ENCODE peak calls at places on chromosomes 2 and 18, in nine cellular contexts. One of them, this sample, is unnamed.

GRCh38 chr2:206154197-206154596 is 5.0 kb downstream of the NDUFS1 start:
- DNase-seq in T-cell: no peak
- DNase-seq in GM04504: no peak
- DNase-seq in stimulated activated CD4-positive, alpha-beta T cell treated with anti-CD3 and anti-CD28 coated beads, Interleukin-1b, Interleukin-23, amount 100 ng/mL, for 4 hours: no peak
- DNase-seq in T-helper 2 cell: no peak
- DNase-seq in activated T-cell treated with anti-CD3 and anti-CD28 coated beads, Interleukin-2, amount 50 U/mL, for 1 hour: no peak
- DNase-seq in activated naive CD8-positive, alpha-beta T cell treated with anti-CD3 and anti-CD28 coated beads for 36 hours: no peak
- DNase-seq in CD4-positive, CD25-positive, alpha-beta regulatory T cell: no peak
- DNase-seq in stimulated activated naive CD8-positive, alpha-beta T cell treated with anti-CD3 and anti-CD28 coated beads, Interleukin-15, amount 100 ng/mL, for 72 hours: no peak
- DNase-seq in this sample: peak; percentile 38

GRCh38 chr2:32732135-32732534 is 104.3 kb downstream of the TTC27 start:
- DNase-seq in activated naive CD8-positive, alpha-beta T cell treated with anti-CD3 and anti-CD28 coated beads for 36 hours: no peak
- DNase-seq in stimulated activated CD4-positive, alpha-beta T cell treated with anti-CD3 and anti-CD28 coated beads, Interleukin-1b, Interleukin-23, amount 100 ng/mL, for 4 hours: no peak
- DNase-seq in GM04504: no peak
- DNase-seq in activated T-cell treated with anti-CD3 and anti-CD28 coated beads, Interleukin-2, amount 50 U/mL, for 1 hour: no peak
- DNase-seq in T-helper 2 cell: no peak
- DNase-seq in stimulated activated naive CD8-positive, alpha-beta T cell treated with anti-CD3 and anti-CD28 coated beads, Interleukin-15, amount 100 ng/mL, for 72 hours: no peak
- DNase-seq in CD4-positive, CD25-positive, alpha-beta regulatory T cell: no peak
- DNase-seq in T-cell: no peak
- DNase-seq in this sample: no peak

GRCh38 chr2:145060876-145061275 is 541.0 kb upstream of the ZEB2 start:
- DNase-seq in CD4-positive, CD25-positive, alpha-beta regulatory T cell: no peak
- DNase-seq in activated T-cell treated with anti-CD3 and anti-CD28 coated beads, Interleukin-2, amount 50 U/mL, for 1 hour: no peak
- DNase-seq in activated naive CD8-positive, alpha-beta T cell treated with anti-CD3 and anti-CD28 coated beads for 36 hours: no peak
- DNase-seq in T-helper 2 cell: no peak
- DNase-seq in T-cell: no peak
- DNase-seq in GM04504: no peak
- DNase-seq in stimulated activated naive CD8-positive, alpha-beta T cell treated with anti-CD3 and anti-CD28 coated beads, Interleukin-15, amount 100 ng/mL, for 72 hours: no peak
- DNase-seq in stimulated activated CD4-positive, alpha-beta T cell treated with anti-CD3 and anti-CD28 coated beads, Interleukin-1b, Interleukin-23, amount 100 ng/mL, for 4 hours: no peak
- DNase-seq in this sample: peak; percentile 94

GRCh38 chr2:177254433-177255226 is 9.9 kb downstream of the NFE2L2 start:
- DNase-seq in activated naive CD8-positive, alpha-beta T cell treated with anti-CD3 and anti-CD28 coated beads for 36 hours: no peak
- DNase-seq in T-cell: no peak
- DNase-seq in T-helper 2 cell: no peak
- DNase-seq in stimulated activated naive CD8-positive, alpha-beta T cell treated with anti-CD3 and anti-CD28 coated beads, Interleukin-15, amount 100 ng/mL, for 72 hours: no peak
- DNase-seq in CD4-positive, CD25-positive, alpha-beta regulatory T cell: no peak
- DNase-seq in activated T-cell treated with anti-CD3 and anti-CD28 coated beads, Interleukin-2, amount 50 U/mL, for 1 hour: no peak
- DNase-seq in stimulated activated CD4-positive, alpha-beta T cell treated with anti-CD3 and anti-CD28 coated beads, Interleukin-1b, Interleukin-23, amount 100 ng/mL, for 4 hours: no peak
- DNase-seq in GM04504: no peak
- DNase-seq in this sample: no peak

GRCh38 chr18:77140439-77141109 is 8.0 kb upstream of the MBP start:
- DNase-seq in CD4-positive, CD25-positive, alpha-beta regulatory T cell: peak; percentile 60
- DNase-seq in GM04504: no peak
- DNase-seq in T-cell: peak; percentile 37
- DNase-seq in T-helper 2 cell: no peak
- DNase-seq in activated naive CD8-positive, alpha-beta T cell treated with anti-CD3 and anti-CD28 coated beads for 36 hours: no peak
- DNase-seq in stimulated activated CD4-positive, alpha-beta T cell treated with anti-CD3 and anti-CD28 coated beads, Interleukin-1b, Interleukin-23, amount 100 ng/mL, for 4 hours: no peak
- DNase-seq in stimulated activated naive CD8-positive, alpha-beta T cell treated with anti-CD3 and anti-CD28 coated beads, Interleukin-15, amount 100 ng/mL, for 72 hours: no peak
- DNase-seq in activated T-cell treated with anti-CD3 and anti-CD28 coated beads, Interleukin-2, amount 50 U/mL, for 1 hour: peak; percentile 51
- DNase-seq in this sample: no peak

GRCh38 chr18:58605027-58606020 is 23.6 kb downstream of the ALPK2 start:
- DNase-seq in stimulated activated CD4-positive, alpha-beta T cell treated with anti-CD3 and anti-CD28 coated beads, Interleukin-1b, Interleukin-23, amount 100 ng/mL, for 4 hours: peak; percentile 37
- DNase-seq in T-helper 2 cell: no peak
- DNase-seq in GM04504: no peak
- DNase-seq in activated naive CD8-positive, alpha-beta T cell treated with anti-CD3 and anti-CD28 coated beads for 36 hours: peak; percentile 49
- DNase-seq in stimulated activated naive CD8-positive, alpha-beta T cell treated with anti-CD3 and anti-CD28 coated beads, Interleukin-15, amount 100 ng/mL, for 72 hours: peak; percentile 64
- DNase-seq in CD4-positive, CD25-positive, alpha-beta regulatory T cell: no peak
- DNase-seq in activated T-cell treated with anti-CD3 and anti-CD28 coated beads, Interleukin-2, amount 50 U/mL, for 1 hour: no peak
- DNase-seq in T-cell: no peak
- DNase-seq in this sample: peak; percentile 29

GRCh38 chr2:216829533-216829932 is 30.3 kb downstream of the TNP1 start:
- DNase-seq in GM04504: peak; percentile 14
- DNase-seq in stimulated activated naive CD8-positive, alpha-beta T cell treated with anti-CD3 and anti-CD28 coated beads, Interleukin-15, amount 100 ng/mL, for 72 hours: no peak
- DNase-seq in stimulated activated CD4-positive, alpha-beta T cell treated with anti-CD3 and anti-CD28 coated beads, Interleukin-1b, Interleukin-23, amount 100 ng/mL, for 4 hours: no peak
- DNase-seq in CD4-positive, CD25-positive, alpha-beta regulatory T cell: no peak
- DNase-seq in activated naive CD8-positive, alpha-beta T cell treated with anti-CD3 and anti-CD28 coated beads for 36 hours: no peak
- DNase-seq in activated T-cell treated with anti-CD3 and anti-CD28 coated beads, Interleukin-2, amount 50 U/mL, for 1 hour: no peak
- DNase-seq in T-helper 2 cell: no peak
- DNase-seq in T-cell: no peak
- DNase-seq in this sample: peak; percentile 68

GRCh38 chr2:195561205-195562032 is 95.6 kb upstream of the SLC39A10 start:
- DNase-seq in T-cell: no peak
- DNase-seq in stimulated activated naive CD8-positive, alpha-beta T cell treated with anti-CD3 and anti-CD28 coated beads, Interleukin-15, amount 100 ng/mL, for 72 hours: no peak
- DNase-seq in T-helper 2 cell: no peak
- DNase-seq in stimulated activated CD4-positive, alpha-beta T cell treated with anti-CD3 and anti-CD28 coated beads, Interleukin-1b, Interleukin-23, amount 100 ng/mL, for 4 hours: no peak
- DNase-seq in GM04504: peak; percentile 84
- DNase-seq in CD4-positive, CD25-positive, alpha-beta regulatory T cell: no peak
- DNase-seq in activated naive CD8-positive, alpha-beta T cell treated with anti-CD3 and anti-CD28 coated beads for 36 hours: no peak
- DNase-seq in activated T-cell treated with anti-CD3 and anti-CD28 coated beads, Interleukin-2, amount 50 U/mL, for 1 hour: no peak
- DNase-seq in this sample: peak; percentile 46

GRCh38 chr18:5059540-5060032 is 137.5 kb downstream of the AKAIN1 start:
- DNase-seq in T-cell: no peak
- DNase-seq in CD4-positive, CD25-positive, alpha-beta regulatory T cell: no peak
- DNase-seq in stimulated activated CD4-positive, alpha-beta T cell treated with anti-CD3 and anti-CD28 coated beads, Interleukin-1b, Interleukin-23, amount 100 ng/mL, for 4 hours: no peak
- DNase-seq in stimulated activated naive CD8-positive, alpha-beta T cell treated with anti-CD3 and anti-CD28 coated beads, Interleukin-15, amount 100 ng/mL, for 72 hours: no peak
- DNase-seq in GM04504: no peak
- DNase-seq in activated naive CD8-positive, alpha-beta T cell treated with anti-CD3 and anti-CD28 coated beads for 36 hours: no peak
- DNase-seq in T-helper 2 cell: no peak
- DNase-seq in activated T-cell treated with anti-CD3 and anti-CD28 coated beads, Interleukin-2, amount 50 U/mL, for 1 hour: no peak
- DNase-seq in this sample: no peak

GRCh38 chr2:171522804-171523338 is 597 bp downstream of the CYBRD1 start:
- DNase-seq in stimulated activated naive CD8-positive, alpha-beta T cell treated with anti-CD3 and anti-CD28 coated beads, Interleukin-15, amount 100 ng/mL, for 72 hours: no peak
- DNase-seq in GM04504: no peak
- DNase-seq in activated naive CD8-positive, alpha-beta T cell treated with anti-CD3 and anti-CD28 coated beads for 36 hours: peak; percentile 30
- DNase-seq in T-helper 2 cell: no peak
- DNase-seq in activated T-cell treated with anti-CD3 and anti-CD28 coated beads, Interleukin-2, amount 50 U/mL, for 1 hour: no peak
- DNase-seq in CD4-positive, CD25-positive, alpha-beta regulatory T cell: no peak
- DNase-seq in T-cell: no peak
- DNase-seq in stimulated activated CD4-positive, alpha-beta T cell treated with anti-CD3 and anti-CD28 coated beads, Interleukin-1b, Interleukin-23, amount 100 ng/mL, for 4 hours: no peak
- DNase-seq in this sample: no peak

GRCh38 chr2:104857262-104858221 is 3.6 kb downstream of the POU3F3 start:
- DNase-seq in activated naive CD8-positive, alpha-beta T cell treated with anti-CD3 and anti-CD28 coated beads for 36 hours: no peak
- DNase-seq in stimulated activated CD4-positive, alpha-beta T cell treated with anti-CD3 and anti-CD28 coated beads, Interleukin-1b, Interleukin-23, amount 100 ng/mL, for 4 hours: no peak
- DNase-seq in stimulated activated naive CD8-positive, alpha-beta T cell treated with anti-CD3 and anti-CD28 coated beads, Interleukin-15, amount 100 ng/mL, for 72 hours: no peak
- DNase-seq in activated T-cell treated with anti-CD3 and anti-CD28 coated beads, Interleukin-2, amount 50 U/mL, for 1 hour: no peak
- DNase-seq in T-helper 2 cell: no peak
- DNase-seq in CD4-positive, CD25-positive, alpha-beta regulatory T cell: no peak
- DNase-seq in GM04504: no peak
- DNase-seq in T-cell: no peak
- DNase-seq in this sample: no peak

GRCh38 chr2:144372484-144373195 is 147.3 kb downstream of the ZEB2 start:
- DNase-seq in activated T-cell treated with anti-CD3 and anti-CD28 coated beads, Interleukin-2, amount 50 U/mL, for 1 hour: no peak
- DNase-seq in T-cell: no peak
- DNase-seq in CD4-positive, CD25-positive, alpha-beta regulatory T cell: no peak
- DNase-seq in activated naive CD8-positive, alpha-beta T cell treated with anti-CD3 and anti-CD28 coated beads for 36 hours: no peak
- DNase-seq in stimulated activated CD4-positive, alpha-beta T cell treated with anti-CD3 and anti-CD28 coated beads, Interleukin-1b, Interleukin-23, amount 100 ng/mL, for 4 hours: no peak
- DNase-seq in T-helper 2 cell: no peak
- DNase-seq in stimulated activated naive CD8-positive, alpha-beta T cell treated with anti-CD3 and anti-CD28 coated beads, Interleukin-15, amount 100 ng/mL, for 72 hours: no peak
- DNase-seq in GM04504: no peak
- DNase-seq in this sample: no peak

GRCh38 chr2:203739351-203739750 is 32.9 kb downstream of the CD28 start:
- DNase-seq in activated naive CD8-positive, alpha-beta T cell treated with anti-CD3 and anti-CD28 coated beads for 36 hours: no peak
- DNase-seq in activated T-cell treated with anti-CD3 and anti-CD28 coated beads, Interleukin-2, amount 50 U/mL, for 1 hour: no peak
- DNase-seq in stimulated activated CD4-positive, alpha-beta T cell treated with anti-CD3 and anti-CD28 coated beads, Interleukin-1b, Interleukin-23, amount 100 ng/mL, for 4 hours: no peak
- DNase-seq in stimulated activated naive CD8-positive, alpha-beta T cell treated with anti-CD3 and anti-CD28 coated beads, Interleukin-15, amount 100 ng/mL, for 72 hours: no peak
- DNase-seq in CD4-positive, CD25-positive, alpha-beta regulatory T cell: no peak
- DNase-seq in T-cell: no peak
- DNase-seq in GM04504: no peak
- DNase-seq in T-helper 2 cell: no peak
- DNase-seq in this sample: no peak

GRCh38 chr18:74682998-74683311 is 85.3 kb downstream of the ZNF407 start:
- DNase-seq in activated T-cell treated with anti-CD3 and anti-CD28 coated beads, Interleukin-2, amount 50 U/mL, for 1 hour: no peak
- DNase-seq in CD4-positive, CD25-positive, alpha-beta regulatory T cell: no peak
- DNase-seq in stimulated activated CD4-positive, alpha-beta T cell treated with anti-CD3 and anti-CD28 coated beads, Interleukin-1b, Interleukin-23, amount 100 ng/mL, for 4 hours: no peak
- DNase-seq in GM04504: peak; percentile 21
- DNase-seq in T-helper 2 cell: no peak
- DNase-seq in stimulated activated naive CD8-positive, alpha-beta T cell treated with anti-CD3 and anti-CD28 coated beads, Interleukin-15, amount 100 ng/mL, for 72 hours: no peak
- DNase-seq in T-cell: no peak
- DNase-seq in activated naive CD8-positive, alpha-beta T cell treated with anti-CD3 and anti-CD28 coated beads for 36 hours: no peak
- DNase-seq in this sample: no peak

GRCh38 chr2:109335586-109336266 is 206.7 kb downstream of the SH3RF3 start:
- DNase-seq in activated T-cell treated with anti-CD3 and anti-CD28 coated beads, Interleukin-2, amount 50 U/mL, for 1 hour: no peak
- DNase-seq in stimulated activated naive CD8-positive, alpha-beta T cell treated with anti-CD3 and anti-CD28 coated beads, Interleukin-15, amount 100 ng/mL, for 72 hours: no peak
- DNase-seq in T-helper 2 cell: no peak
- DNase-seq in T-cell: no peak
- DNase-seq in activated naive CD8-positive, alpha-beta T cell treated with anti-CD3 and anti-CD28 coated beads for 36 hours: no peak
- DNase-seq in CD4-positive, CD25-positive, alpha-beta regulatory T cell: no peak
- DNase-seq in GM04504: peak; percentile 55
- DNase-seq in stimulated activated CD4-positive, alpha-beta T cell treated with anti-CD3 and anti-CD28 coated beads, Interleukin-1b, Interleukin-23, amount 100 ng/mL, for 4 hours: no peak
- DNase-seq in this sample: peak; percentile 42

GRCh38 chr2:74281576-74281975 is 61.6 kb downstream of the SLC4A5 start:
- DNase-seq in CD4-positive, CD25-positive, alpha-beta regulatory T cell: no peak
- DNase-seq in activated T-cell treated with anti-CD3 and anti-CD28 coated beads, Interleukin-2, amount 50 U/mL, for 1 hour: no peak
- DNase-seq in GM04504: no peak
- DNase-seq in stimulated activated CD4-positive, alpha-beta T cell treated with anti-CD3 and anti-CD28 coated beads, Interleukin-1b, Interleukin-23, amount 100 ng/mL, for 4 hours: no peak
- DNase-seq in T-cell: no peak
- DNase-seq in stimulated activated naive CD8-positive, alpha-beta T cell treated with anti-CD3 and anti-CD28 coated beads, Interleukin-15, amount 100 ng/mL, for 72 hours: no peak
- DNase-seq in T-helper 2 cell: no peak
- DNase-seq in activated naive CD8-positive, alpha-beta T cell treated with anti-CD3 and anti-CD28 coated beads for 36 hours: no peak
- DNase-seq in this sample: no peak

GRCh38 chr2:109459485-109459884 is 154.3 kb downstream of the SEPTIN10 start:
- DNase-seq in GM04504: no peak
- DNase-seq in T-cell: no peak
- DNase-seq in CD4-positive, CD25-positive, alpha-beta regulatory T cell: no peak
- DNase-seq in T-helper 2 cell: no peak
- DNase-seq in stimulated activated CD4-positive, alpha-beta T cell treated with anti-CD3 and anti-CD28 coated beads, Interleukin-1b, Interleukin-23, amount 100 ng/mL, for 4 hours: no peak
- DNase-seq in activated naive CD8-positive, alpha-beta T cell treated with anti-CD3 and anti-CD28 coated beads for 36 hours: no peak
- DNase-seq in activated T-cell treated with anti-CD3 and anti-CD28 coated beads, Interleukin-2, amount 50 U/mL, for 1 hour: no peak
- DNase-seq in stimulated activated naive CD8-positive, alpha-beta T cell treated with anti-CD3 and anti-CD28 coated beads, Interleukin-15, amount 100 ng/mL, for 72 hours: no peak
- DNase-seq in this sample: no peak

GRCh38 chr2:151278487-151278886 is 11.0 kb downstream of the NMI start:
- DNase-seq in stimulated activated naive CD8-positive, alpha-beta T cell treated with anti-CD3 and anti-CD28 coated beads, Interleukin-15, amount 100 ng/mL, for 72 hours: no peak
- DNase-seq in activated T-cell treated with anti-CD3 and anti-CD28 coated beads, Interleukin-2, amount 50 U/mL, for 1 hour: no peak
- DNase-seq in stimulated activated CD4-positive, alpha-beta T cell treated with anti-CD3 and anti-CD28 coated beads, Interleukin-1b, Interleukin-23, amount 100 ng/mL, for 4 hours: no peak
- DNase-seq in GM04504: no peak
- DNase-seq in T-cell: no peak
- DNase-seq in T-helper 2 cell: no peak
- DNase-seq in activated naive CD8-positive, alpha-beta T cell treated with anti-CD3 and anti-CD28 coated beads for 36 hours: no peak
- DNase-seq in CD4-positive, CD25-positive, alpha-beta regulatory T cell: no peak
- DNase-seq in this sample: no peak

GRCh38 chr2:132916219-132916618 is 246.2 kb upstream of the LYPD1 start:
- DNase-seq in T-helper 2 cell: no peak
- DNase-seq in GM04504: no peak
- DNase-seq in CD4-positive, CD25-positive, alpha-beta regulatory T cell: no peak
- DNase-seq in activated T-cell treated with anti-CD3 and anti-CD28 coated beads, Interleukin-2, amount 50 U/mL, for 1 hour: no peak
- DNase-seq in T-cell: no peak
- DNase-seq in stimulated activated naive CD8-positive, alpha-beta T cell treated with anti-CD3 and anti-CD28 coated beads, Interleukin-15, amount 100 ng/mL, for 72 hours: no peak
- DNase-seq in stimulated activated CD4-positive, alpha-beta T cell treated with anti-CD3 and anti-CD28 coated beads, Interleukin-1b, Interleukin-23, amount 100 ng/mL, for 4 hours: no peak
- DNase-seq in activated naive CD8-positive, alpha-beta T cell treated with anti-CD3 and anti-CD28 coated beads for 36 hours: no peak
- DNase-seq in this sample: no peak

GRCh38 chr2:216362730-216363129 is 9.6 kb downstream of the MARCHF4 start:
- DNase-seq in stimulated activated CD4-positive, alpha-beta T cell treated with anti-CD3 and anti-CD28 coated beads, Interleukin-1b, Interleukin-23, amount 100 ng/mL, for 4 hours: no peak
- DNase-seq in activated T-cell treated with anti-CD3 and anti-CD28 coated beads, Interleukin-2, amount 50 U/mL, for 1 hour: no peak
- DNase-seq in GM04504: no peak
- DNase-seq in CD4-positive, CD25-positive, alpha-beta regulatory T cell: no peak
- DNase-seq in T-helper 2 cell: no peak
- DNase-seq in T-cell: no peak
- DNase-seq in stimulated activated naive CD8-positive, alpha-beta T cell treated with anti-CD3 and anti-CD28 coated beads, Interleukin-15, amount 100 ng/mL, for 72 hours: no peak
- DNase-seq in activated naive CD8-positive, alpha-beta T cell treated with anti-CD3 and anti-CD28 coated beads for 36 hours: no peak
- DNase-seq in this sample: peak; percentile 97

GRCh38 chr2:64202206-64202864 is 58.1 kb upstream of the PELI1 start:
- DNase-seq in CD4-positive, CD25-positive, alpha-beta regulatory T cell: no peak
- DNase-seq in activated naive CD8-positive, alpha-beta T cell treated with anti-CD3 and anti-CD28 coated beads for 36 hours: no peak
- DNase-seq in stimulated activated naive CD8-positive, alpha-beta T cell treated with anti-CD3 and anti-CD28 coated beads, Interleukin-15, amount 100 ng/mL, for 72 hours: peak; percentile 20
- DNase-seq in T-helper 2 cell: no peak
- DNase-seq in activated T-cell treated with anti-CD3 and anti-CD28 coated beads, Interleukin-2, amount 50 U/mL, for 1 hour: no peak
- DNase-seq in GM04504: peak; percentile 55
- DNase-seq in T-cell: no peak
- DNase-seq in stimulated activated CD4-positive, alpha-beta T cell treated with anti-CD3 and anti-CD28 coated beads, Interleukin-1b, Interleukin-23, amount 100 ng/mL, for 4 hours: no peak
- DNase-seq in this sample: no peak

GRCh38 chr2:127621981-127622431 is 23.9 kb upstream of the GPR17 start:
- DNase-seq in stimulated activated naive CD8-positive, alpha-beta T cell treated with anti-CD3 and anti-CD28 coated beads, Interleukin-15, amount 100 ng/mL, for 72 hours: no peak
- DNase-seq in activated T-cell treated with anti-CD3 and anti-CD28 coated beads, Interleukin-2, amount 50 U/mL, for 1 hour: peak; percentile 8
- DNase-seq in GM04504: no peak
- DNase-seq in T-cell: no peak
- DNase-seq in T-helper 2 cell: no peak
- DNase-seq in stimulated activated CD4-positive, alpha-beta T cell treated with anti-CD3 and anti-CD28 coated beads, Interleukin-1b, Interleukin-23, amount 100 ng/mL, for 4 hours: no peak
- DNase-seq in activated naive CD8-positive, alpha-beta T cell treated with anti-CD3 and anti-CD28 coated beads for 36 hours: no peak
- DNase-seq in CD4-positive, CD25-positive, alpha-beta regulatory T cell: no peak
- DNase-seq in this sample: no peak

GRCh38 chr2:122368576-122369243 is 613.3 kb downstream of the TSN start:
- DNase-seq in stimulated activated naive CD8-positive, alpha-beta T cell treated with anti-CD3 and anti-CD28 coated beads, Interleukin-15, amount 100 ng/mL, for 72 hours: no peak
- DNase-seq in GM04504: no peak
- DNase-seq in T-helper 2 cell: no peak
- DNase-seq in stimulated activated CD4-positive, alpha-beta T cell treated with anti-CD3 and anti-CD28 coated beads, Interleukin-1b, Interleukin-23, amount 100 ng/mL, for 4 hours: no peak
- DNase-seq in activated T-cell treated with anti-CD3 and anti-CD28 coated beads, Interleukin-2, amount 50 U/mL, for 1 hour: no peak
- DNase-seq in activated naive CD8-positive, alpha-beta T cell treated with anti-CD3 and anti-CD28 coated beads for 36 hours: no peak
- DNase-seq in CD4-positive, CD25-positive, alpha-beta regulatory T cell: no peak
- DNase-seq in T-cell: no peak
- DNase-seq in this sample: no peak

GRCh38 chr18:55833543-55833942 is 245.6 kb upstream of the TCF4 start:
- DNase-seq in activated naive CD8-positive, alpha-beta T cell treated with anti-CD3 and anti-CD28 coated beads for 36 hours: no peak
- DNase-seq in GM04504: peak; percentile 93
- DNase-seq in T-cell: no peak
- DNase-seq in T-helper 2 cell: no peak
- DNase-seq in stimulated activated naive CD8-positive, alpha-beta T cell treated with anti-CD3 and anti-CD28 coated beads, Interleukin-15, amount 100 ng/mL, for 72 hours: no peak
- DNase-seq in stimulated activated CD4-positive, alpha-beta T cell treated with anti-CD3 and anti-CD28 coated beads, Interleukin-1b, Interleukin-23, amount 100 ng/mL, for 4 hours: no peak
- DNase-seq in activated T-cell treated with anti-CD3 and anti-CD28 coated beads, Interleukin-2, amount 50 U/mL, for 1 hour: no peak
- DNase-seq in CD4-positive, CD25-positive, alpha-beta regulatory T cell: no peak
- DNase-seq in this sample: peak; percentile 95

GRCh38 chr2:105104208-105104731 is 66.4 kb downstream of the MRPS9 start:
- DNase-seq in CD4-positive, CD25-positive, alpha-beta regulatory T cell: no peak
- DNase-seq in stimulated activated CD4-positive, alpha-beta T cell treated with anti-CD3 and anti-CD28 coated beads, Interleukin-1b, Interleukin-23, amount 100 ng/mL, for 4 hours: no peak
- DNase-seq in activated T-cell treated with anti-CD3 and anti-CD28 coated beads, Interleukin-2, amount 50 U/mL, for 1 hour: no peak
- DNase-seq in activated naive CD8-positive, alpha-beta T cell treated with anti-CD3 and anti-CD28 coated beads for 36 hours: no peak
- DNase-seq in GM04504: peak; percentile 56
- DNase-seq in T-cell: no peak
- DNase-seq in T-helper 2 cell: no peak
- DNase-seq in stimulated activated naive CD8-positive, alpha-beta T cell treated with anti-CD3 and anti-CD28 coated beads, Interleukin-15, amount 100 ng/mL, for 72 hours: no peak
- DNase-seq in this sample: peak; percentile 62

GRCh38 chr2:190701586-190701985 is 52.7 kb downstream of the NAB1 start:
- DNase-seq in T-cell: no peak
- DNase-seq in GM04504: no peak
- DNase-seq in stimulated activated naive CD8-positive, alpha-beta T cell treated with anti-CD3 and anti-CD28 coated beads, Interleukin-15, amount 100 ng/mL, for 72 hours: no peak
- DNase-seq in T-helper 2 cell: no peak
- DNase-seq in activated T-cell treated with anti-CD3 and anti-CD28 coated beads, Interleukin-2, amount 50 U/mL, for 1 hour: no peak
- DNase-seq in CD4-positive, CD25-positive, alpha-beta regulatory T cell: no peak
- DNase-seq in activated naive CD8-positive, alpha-beta T cell treated with anti-CD3 and anti-CD28 coated beads for 36 hours: no peak
- DNase-seq in stimulated activated CD4-positive, alpha-beta T cell treated with anti-CD3 and anti-CD28 coated beads, Interleukin-1b, Interleukin-23, amount 100 ng/mL, for 4 hours: no peak
- DNase-seq in this sample: no peak

GRCh38 chr2:45813003-45813601 is 161.6 kb downstream of the PRKCE start:
- DNase-seq in GM04504: no peak
- DNase-seq in activated naive CD8-positive, alpha-beta T cell treated with anti-CD3 and anti-CD28 coated beads for 36 hours: no peak
- DNase-seq in CD4-positive, CD25-positive, alpha-beta regulatory T cell: no peak
- DNase-seq in T-helper 2 cell: no peak
- DNase-seq in stimulated activated naive CD8-positive, alpha-beta T cell treated with anti-CD3 and anti-CD28 coated beads, Interleukin-15, amount 100 ng/mL, for 72 hours: no peak
- DNase-seq in activated T-cell treated with anti-CD3 and anti-CD28 coated beads, Interleukin-2, amount 50 U/mL, for 1 hour: no peak
- DNase-seq in T-cell: no peak
- DNase-seq in stimulated activated CD4-positive, alpha-beta T cell treated with anti-CD3 and anti-CD28 coated beads, Interleukin-1b, Interleukin-23, amount 100 ng/mL, for 4 hours: no peak
- DNase-seq in this sample: no peak

GRCh38 chr18:5874336-5874735 is 21.0 kb downstream of the TMEM200C start:
- DNase-seq in CD4-positive, CD25-positive, alpha-beta regulatory T cell: no peak
- DNase-seq in activated T-cell treated with anti-CD3 and anti-CD28 coated beads, Interleukin-2, amount 50 U/mL, for 1 hour: no peak
- DNase-seq in activated naive CD8-positive, alpha-beta T cell treated with anti-CD3 and anti-CD28 coated beads for 36 hours: no peak
- DNase-seq in stimulated activated CD4-positive, alpha-beta T cell treated with anti-CD3 and anti-CD28 coated beads, Interleukin-1b, Interleukin-23, amount 100 ng/mL, for 4 hours: no peak
- DNase-seq in T-cell: no peak
- DNase-seq in stimulated activated naive CD8-positive, alpha-beta T cell treated with anti-CD3 and anti-CD28 coated beads, Interleukin-15, amount 100 ng/mL, for 72 hours: no peak
- DNase-seq in GM04504: no peak
- DNase-seq in T-helper 2 cell: no peak
- DNase-seq in this sample: no peak

GRCh38 chr2:215540646-215541045 is 104.8 kb upstream of the FN1 start:
- DNase-seq in T-helper 2 cell: no peak
- DNase-seq in stimulated activated naive CD8-positive, alpha-beta T cell treated with anti-CD3 and anti-CD28 coated beads, Interleukin-15, amount 100 ng/mL, for 72 hours: no peak
- DNase-seq in stimulated activated CD4-positive, alpha-beta T cell treated with anti-CD3 and anti-CD28 coated beads, Interleukin-1b, Interleukin-23, amount 100 ng/mL, for 4 hours: no peak
- DNase-seq in activated naive CD8-positive, alpha-beta T cell treated with anti-CD3 and anti-CD28 coated beads for 36 hours: no peak
- DNase-seq in activated T-cell treated with anti-CD3 and anti-CD28 coated beads, Interleukin-2, amount 50 U/mL, for 1 hour: no peak
- DNase-seq in T-cell: no peak
- DNase-seq in CD4-positive, CD25-positive, alpha-beta regulatory T cell: no peak
- DNase-seq in GM04504: peak; percentile 58
- DNase-seq in this sample: peak; percentile 89

GRCh38 chr2:85577386-85578242 is at the start of gene VAMP8:
- DNase-seq in T-cell: peak; percentile 52
- DNase-seq in activated naive CD8-positive, alpha-beta T cell treated with anti-CD3 and anti-CD28 coated beads for 36 hours: peak; percentile 67
- DNase-seq in CD4-positive, CD25-positive, alpha-beta regulatory T cell: peak; percentile 54
- DNase-seq in T-helper 2 cell: peak; percentile 48
- DNase-seq in GM04504: no peak
- DNase-seq in stimulated activated naive CD8-positive, alpha-beta T cell treated with anti-CD3 and anti-CD28 coated beads, Interleukin-15, amount 100 ng/mL, for 72 hours: peak; percentile 40
- DNase-seq in stimulated activated CD4-positive, alpha-beta T cell treated with anti-CD3 and anti-CD28 coated beads, Interleukin-1b, Interleukin-23, amount 100 ng/mL, for 4 hours: peak; percentile 49
- DNase-seq in activated T-cell treated with anti-CD3 and anti-CD28 coated beads, Interleukin-2, amount 50 U/mL, for 1 hour: peak; percentile 65
- DNase-seq in this sample: peak; percentile 80

GRCh38 chr2:237668440-237668839 is 41.1 kb downstream of the LRRFIP1 start:
- DNase-seq in T-helper 2 cell: no peak
- DNase-seq in T-cell: no peak
- DNase-seq in GM04504: no peak
- DNase-seq in stimulated activated CD4-positive, alpha-beta T cell treated with anti-CD3 and anti-CD28 coated beads, Interleukin-1b, Interleukin-23, amount 100 ng/mL, for 4 hours: no peak
- DNase-seq in stimulated activated naive CD8-positive, alpha-beta T cell treated with anti-CD3 and anti-CD28 coated beads, Interleukin-15, amount 100 ng/mL, for 72 hours: no peak
- DNase-seq in activated naive CD8-positive, alpha-beta T cell treated with anti-CD3 and anti-CD28 coated beads for 36 hours: no peak
- DNase-seq in activated T-cell treated with anti-CD3 and anti-CD28 coated beads, Interleukin-2, amount 50 U/mL, for 1 hour: no peak
- DNase-seq in CD4-positive, CD25-positive, alpha-beta regulatory T cell: no peak
- DNase-seq in this sample: no peak